ENCODE peak calls at places on chromosome 5, in seven cellular contexts. K is neuronal stem cell, B is IMR-90, S is H1, U is mesendoderm, R is mesenchymal stem cell, C is trophoblast cell. J is an unnamed sample.
A peak's percentile ranks its signal among the peaks of the same experiment; 100 is the strongest.

GRCh38 chr5:171907731-171908343 is 98.6 kb downstream of the FBXW11 start:
- DNase-seq in K (peak; percentile 60), B (peak; percentile 72), S (no peak), U (peak; percentile 75), R (peak; percentile 66), C (peak; percentile 89), J (peak; percentile 35)

GRCh38 chr5:67350600-67351315 is 154.2 kb upstream of the CD180 start:
- DNase-seq in K (no peak), B (no peak), S (no peak), U (no peak), R (peak; percentile 60), C (no peak), J (no peak)

GRCh38 chr5:72149742-72150141 is 42.5 kb downstream of the MAP1B start:
- DNase-seq in K (no peak), B (no peak), S (no peak), U (no peak), R (no peak), C (no peak), J (no peak)

GRCh38 chr5:76831108-76831447 is 12.2 kb downstream of the F2RL1 start:
- DNase-seq in K (no peak), B (peak; percentile 76), S (no peak), U (peak; percentile 72), R (peak; percentile 90), C (peak; percentile 35), J (no peak)

GRCh38 chr5:180139731-180140626 is 68.4 kb upstream of the RNF130 start:
- DNase-seq in K (no peak), B (no peak), S (peak; percentile 44), U (no peak), R (no peak), C (no peak), J (no peak)

GRCh38 chr5:6576861-6577501 is 55.9 kb downstream of the NSUN2 start:
- DNase-seq in K (no peak), B (peak; percentile 52), S (no peak), U (peak; percentile 69), R (peak; percentile 36), C (peak; percentile 72), J (peak; percentile 51)

GRCh38 chr5:103605277-103605676 is 42.7 kb upstream of the NUDT12 start:
- DNase-seq in K (no peak), B (no peak), S (no peak), U (peak; percentile 9), R (no peak), C (no peak), J (no peak)

GRCh38 chr5:107058239-107058638 is 612.5 kb downstream of the EFNA5 start:
- DNase-seq in K (no peak), B (no peak), S (no peak), U (no peak), R (no peak), C (peak; percentile 18), J (no peak)

GRCh38 chr5:107459637-107460036 is 211.1 kb downstream of the EFNA5 start:
- DNase-seq in K (no peak), B (no peak), S (no peak), U (peak; percentile 76), R (no peak), C (no peak), J (no peak)

GRCh38 chr5:77204967-77205366 is 5.5 kb upstream of the PDE8B start:
- DNase-seq in K (no peak), B (no peak), S (no peak), U (no peak), R (no peak), C (no peak), J (no peak)

GRCh38 chr5:169195601-169196000 is 105.3 kb downstream of the SLIT3 start:
- DNase-seq in K (no peak), B (no peak), S (no peak), U (no peak), R (no peak), C (no peak), J (no peak)

GRCh38 chr5:1118231-1118698 is 6.4 kb upstream of the SLC12A7 start:
- DNase-seq in K (no peak), B (peak; percentile 11), S (no peak), U (no peak), R (peak; percentile 42), C (no peak), J (no peak)

GRCh38 chr5:55593115-55593472 is 58.3 kb upstream of the PLPP1 start:
- DNase-seq in K (no peak), B (no peak), S (no peak), U (no peak), R (no peak), C (no peak), J (no peak)

GRCh38 chr5:58849995-58850667 is 267.3 kb downstream of the RAB3C start:
- DNase-seq in K (peak; percentile 64), B (peak; percentile 26), S (no peak), U (peak; percentile 97), R (peak; percentile 43), C (peak; percentile 91), J (no peak)

GRCh38 chr5:17723876-17724275 is 89.6 kb downstream of the TAF11L14 start:
- DNase-seq in K (no peak), B (no peak), S (no peak), U (no peak), R (no peak), C (no peak), J (no peak)

GRCh38 chr5:174775071-174775470 is 50.7 kb downstream of the MSX2 start:
- DNase-seq in K (no peak), B (no peak), S (no peak), U (no peak), R (no peak), C (no peak), J (no peak)

GRCh38 chr5:138594305-138595058 is 19.3 kb upstream of the HSPA9 start:
- DNase-seq in K (no peak), B (no peak), S (no peak), U (no peak), R (no peak), C (no peak), J (no peak)

GRCh38 chr5:138597660-138598400 is 22.6 kb upstream of the HSPA9 start:
- DNase-seq in K (no peak), B (no peak), S (no peak), U (no peak), R (peak; percentile 44), C (no peak), J (no peak)

GRCh38 chr5:138596105-138596987 is 21.1 kb upstream of the HSPA9 start:
- DNase-seq in K (no peak), B (no peak), S (no peak), U (no peak), R (no peak), C (no peak), J (no peak)

DNA sequence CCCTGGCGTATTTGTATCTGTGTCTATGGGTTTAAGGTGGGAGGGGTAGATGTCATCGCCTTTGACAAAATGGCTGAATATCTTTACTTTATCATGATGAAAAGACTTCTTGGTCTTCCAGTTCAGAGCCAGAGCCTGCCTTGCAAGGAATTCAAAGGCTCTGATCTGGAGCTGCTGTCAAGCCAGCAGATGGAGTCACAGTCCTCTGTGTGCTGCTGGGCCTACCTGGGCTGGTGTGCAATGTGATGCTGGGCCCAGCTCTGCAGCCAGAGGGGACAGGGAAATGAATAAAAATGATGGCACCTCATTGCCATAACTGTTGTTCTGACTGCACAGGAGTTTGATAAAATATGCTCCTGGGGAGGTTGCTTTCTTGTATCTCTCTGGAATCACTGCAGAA is 20.2 kb upstream of the HSPA9 start:
- DNase-seq in K (no peak), B (no peak), S (no peak), U (peak; percentile 46), R (no peak), C (peak; percentile 20), J (no peak)
- H2BK120ac ChIP-seq in K (no peak overlapping the region), B (no peak overlapping the region), S (no peak overlapping the region), U (no peak overlapping the region), R (no peak overlapping the region), C (no peak overlapping the region), J (no peak overlapping the region)

DNA sequence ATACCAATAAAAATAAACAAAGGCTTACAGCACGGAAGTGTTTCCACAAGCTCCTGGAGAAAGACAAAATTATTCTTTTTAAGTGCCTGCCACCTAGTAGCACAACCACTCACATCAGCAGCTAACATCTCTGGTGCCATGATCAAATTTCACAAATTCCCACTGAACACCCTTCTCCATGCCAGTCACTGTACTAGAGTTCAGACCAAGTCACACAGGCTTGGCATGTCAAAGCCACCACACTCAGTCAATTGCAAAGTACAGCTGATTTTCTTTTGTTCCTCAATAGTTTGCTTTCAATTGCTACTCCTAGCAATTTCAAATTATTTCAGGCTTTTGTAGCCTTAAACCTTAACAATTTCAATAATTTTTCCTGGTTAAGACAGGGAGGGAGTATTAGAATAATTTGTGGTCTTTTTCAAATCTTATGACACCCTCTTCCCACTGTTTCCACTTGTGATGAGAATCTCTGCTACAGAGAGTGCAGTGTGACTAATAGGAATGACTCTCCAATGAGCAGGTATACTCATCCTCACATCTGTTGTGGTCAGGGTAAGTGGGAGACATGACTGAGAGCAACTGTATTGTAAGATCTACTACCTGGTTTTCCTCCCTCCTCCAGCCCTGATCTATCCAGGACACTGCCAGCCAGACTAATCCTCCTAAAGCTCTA is 46.2 kb downstream of the RNF145 start:
- DNase-seq in K (no peak), B (peak; percentile 94), S (no peak), U (no peak), R (peak; percentile 77), C (peak; percentile 42), J (no peak)
- H2BK120ac ChIP-seq in K (no peak overlapping the region), B (peak overlapping the region; percentile 30), S (no peak overlapping the region), U (no peak overlapping the region), R (no peak overlapping the region), C (no peak overlapping the region), J (no peak overlapping the region)

DNA sequence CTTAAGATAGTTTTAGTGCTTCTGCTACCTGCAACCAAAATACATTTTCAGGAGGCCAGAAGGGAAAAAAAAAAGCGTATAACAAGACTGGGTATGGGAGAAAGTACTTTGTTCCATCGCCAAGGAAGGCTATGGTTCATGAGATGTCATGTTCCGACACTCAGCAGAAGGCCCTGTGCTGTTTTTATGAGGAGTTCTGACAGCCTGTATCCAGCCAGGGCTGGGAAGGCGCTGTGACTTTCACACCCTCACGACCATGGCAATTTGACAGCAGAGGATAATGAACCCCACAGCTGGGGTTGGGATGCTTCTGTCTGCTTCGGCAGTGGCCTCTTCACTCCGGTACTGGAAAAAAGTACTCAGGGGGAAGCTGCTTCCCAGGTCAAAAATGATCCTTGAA is 154.4 kb downstream of the PRELID2 start:
- DNase-seq in K (no peak), B (no peak), S (no peak), U (no peak), R (no peak), C (no peak), J (no peak)
- H2BK120ac ChIP-seq in K (no peak overlapping the region), B (no peak overlapping the region), S (no peak overlapping the region), U (no peak overlapping the region), R (peak overlapping the region; percentile 77), C (peak overlapping the region; percentile 42), J (no peak overlapping the region)

GRCh38 chr5:51275428-51275827 is 107.8 kb upstream of the ISL1 start:
- DNase-seq in K (no peak), B (no peak), S (no peak), U (no peak), R (no peak), C (no peak), J (no peak)
- H2BK120ac ChIP-seq in K (no peak overlapping the region), B (no peak overlapping the region), S (no peak overlapping the region), U (no peak overlapping the region), R (no peak overlapping the region), C (no peak overlapping the region), J (no peak overlapping the region)

DNA sequence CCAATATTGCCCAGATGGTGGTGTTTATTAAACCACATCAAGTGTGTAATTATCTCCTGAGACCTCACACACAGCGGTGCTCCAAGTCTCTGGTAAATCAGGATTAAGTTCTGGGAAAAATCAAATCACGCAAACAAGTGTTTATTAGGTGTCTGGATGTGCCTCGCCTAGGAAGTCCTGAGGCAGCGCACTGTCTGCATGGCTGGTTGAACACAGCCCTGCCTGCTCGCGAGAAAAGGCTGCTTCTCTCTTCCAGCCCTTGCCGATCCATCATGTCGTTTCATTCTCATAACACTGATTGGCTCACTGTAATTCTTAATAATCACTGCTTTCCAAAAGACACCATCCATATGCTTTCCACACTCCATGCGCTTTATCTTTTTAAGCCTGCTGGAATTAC is 229.6 kb upstream of the DAP start:
- DNase-seq in K (no peak), B (no peak), S (no peak), U (no peak), R (no peak), C (no peak), J (no peak)
- H2BK120ac ChIP-seq in K (no peak overlapping the region), B (no peak overlapping the region), S (no peak overlapping the region), U (no peak overlapping the region), R (no peak overlapping the region), C (no peak overlapping the region), J (no peak overlapping the region)

J was measured in H9.